ENCODE peak calls at places on chromosomes 6 and 20, in ten cellular contexts. T, U, F, N, B, M, X, L, S and H are unnamed samples.

GRCh38 chr6:19822134-19822533 is 15.0 kb upstream of the ID4 start:
- DNase-seq in L (no peak), S (no peak), N (no peak), U (no peak), M (no peak), B (no peak), X (no peak), F (no peak), T (no peak), H (no peak)

GRCh38 chr20:63580796-63581461 is 6.9 kb upstream of the HELZ2 start:
- DNase-seq in N (no peak), U (peak), S (no peak), M (no peak), X (peak), F (peak), B (no peak), L (no peak), T (no peak), H (no peak)

GRCh38 chr6:142744836-142745235 is 200.1 kb downstream of the HIVEP2 start:
- DNase-seq in U (peak), N (no peak), S (no peak), X (peak), F (no peak), T (no peak), L (no peak), M (no peak), B (no peak), H (peak)

GRCh38 chr20:3677733-3678132 is 4.1 kb downstream of the ADAM33 start:
- DNase-seq in X (no peak), N (no peak), L (no peak), B (no peak), F (no peak), T (no peak), S (no peak), U (peak), M (no peak), H (peak)

GRCh38 chr20:25059487-25059820 is 1.5 kb upstream of the ACSS1 start:
- DNase-seq in M (peak), T (no peak), U (no peak), B (no peak), S (no peak), N (no peak), L (no peak), X (no peak), F (no peak), H (no peak)

GRCh38 chr6:79672631-79673065 is 41.5 kb downstream of the SH3BGRL2 start:
- DNase-seq in M (no peak), B (no peak), U (peak), X (no peak), T (no peak), L (no peak), S (no peak), F (no peak), N (no peak), H (peak)

GRCh38 chr6:150238294-150238693 is 95.5 kb downstream of the PPP1R14C start:
- DNase-seq in F (no peak), T (peak), L (no peak), M (peak), N (no peak), S (no peak), B (no peak), X (no peak), U (no peak), H (peak)

GRCh38 chr20:4811257-4811656 is 89.5 kb downstream of the PRND start:
- DNase-seq in L (no peak), M (no peak), T (no peak), F (no peak), N (no peak), S (no peak), U (no peak), B (no peak), X (no peak), H (no peak)

GRCh38 chr6:3455121-3455489 is 1.7 kb downstream of the SLC22A23 start:
- DNase-seq in U (no peak), F (no peak), T (no peak), S (peak), M (peak), B (no peak), X (no peak), N (no peak), L (no peak), H (no peak)

GRCh38 chr6:17957488-17957887 is 29.9 kb downstream of the KIF13A start:
- DNase-seq in F (no peak), T (no peak), U (no peak), L (no peak), S (no peak), B (no peak), M (no peak), N (no peak), X (no peak), H (no peak)

GRCh38 chr20:17612287-17612974 is 42.6 kb downstream of the DSTN start:
- DNase-seq in S (no peak), L (peak), X (no peak), B (peak), U (peak), N (no peak), M (peak), T (no peak), F (no peak), H (peak)

GRCh38 chr6:159790149-159790946 is at the start of gene MRPL18:
- DNase-seq in X (peak), F (peak), M (peak), U (peak), S (peak), T (peak), N (peak), B (peak), L (peak), H (peak)

GRCh38 chr6:161254754-161255253 is 19.1 kb downstream of the AGPAT4 start:
- DNase-seq in L (no peak), N (no peak), T (no peak), S (no peak), X (no peak), B (no peak), U (peak), M (no peak), F (no peak), H (no peak)

GRCh38 chr6:138682722-138683521 is 90.6 kb upstream of the CCDC28A start:
- DNase-seq in T (no peak), M (no peak), F (no peak), U (peak), N (no peak), S (no peak), X (peak), B (peak), L (no peak), H (peak)

GRCh38 chr6:3282461-3283236 is 23.9 kb downstream of the PSMG4 start:
- DNase-seq in S (no peak), X (no peak), M (no peak), B (no peak), F (no peak), U (peak), T (no peak), L (peak), N (no peak), H (no peak)

GRCh38 chr20:34475979-34476736 is 40.1 kb upstream of the DYNLRB1 start:
- DNase-seq in T (peak), N (no peak), B (no peak), S (no peak), L (peak), M (peak), U (peak), F (no peak), X (no peak), H (peak)

GRCh38 chr6:137866200-137866913 is 702 bp upstream of the TNFAIP3 start:
- DNase-seq in T (no peak), F (no peak), L (peak), M (peak), N (peak), B (peak), X (no peak), U (no peak), S (no peak), H (no peak)

GRCh38 chr20:20520776-20521175 is 152.9 kb downstream of the INSM1 start:
- DNase-seq in T (no peak), B (peak), L (no peak), S (no peak), N (no peak), X (peak), U (peak), F (peak), M (no peak), H (peak)

GRCh38 chr6:48611332-48611731 is 500.3 kb upstream of the PTCHD4 start:
- DNase-seq in M (no peak), F (no peak), L (no peak), S (no peak), U (no peak), N (no peak), B (no peak), T (no peak), X (peak), H (peak)

GRCh38 chr20:53828673-53829085 is 235.0 kb upstream of the ZNF217 start:
- DNase-seq in U (peak), N (no peak), T (no peak), B (no peak), X (no peak), M (no peak), S (no peak), F (peak), L (peak), H (peak)

GRCh38 chr6:21402368-21402767 is 191.2 kb upstream of the SOX4 start:
- DNase-seq in T (no peak), M (no peak), S (no peak), X (no peak), N (no peak), L (peak), U (peak), F (no peak), B (peak), H (peak)

GRCh38 chr6:125829433-125829832 is 38.7 kb downstream of the NCOA7 start:
- DNase-seq in X (no peak), N (no peak), L (no peak), S (no peak), F (no peak), M (no peak), T (no peak), U (no peak), B (no peak), H (no peak)

GRCh38 chr20:25623225-25623735 is 534 bp downstream of the NANP start:
- DNase-seq in S (peak), X (no peak), T (peak), U (peak), F (no peak), M (peak), N (no peak), B (peak), L (peak), H (peak)

GRCh38 chr20:52975024-52975732 is 3.0 kb downstream of the TSHZ2 start:
- DNase-seq in M (no peak), F (no peak), N (no peak), U (no peak), L (no peak), S (peak), T (no peak), B (no peak), X (no peak), H (no peak)

GRCh38 chr6:361411-362132 is 30.0 kb upstream of the IRF4 start:
- DNase-seq in F (no peak), B (no peak), X (no peak), M (no peak), T (no peak), L (no peak), U (no peak), S (no peak), N (no peak), H (no peak)

GRCh38 chr6:119856136-119856535 is 506.6 kb upstream of the MAN1A1 start:
- DNase-seq in S (no peak), N (no peak), M (no peak), F (no peak), X (no peak), B (peak), U (peak), L (no peak), T (no peak), H (peak)

GRCh38 chr20:50298554-50299324 is 108.1 kb downstream of the CEBPB start:
- DNase-seq in X (no peak), S (no peak), L (no peak), F (no peak), B (no peak), N (no peak), U (peak), T (no peak), M (no peak), H (no peak)

GRCh38 chr20:64173116-64173515 is 8.9 kb downstream of the MYT1 start:
- DNase-seq in U (no peak), L (no peak), F (no peak), M (no peak), S (no peak), X (no peak), N (no peak), T (no peak), B (no peak), H (no peak)

GRCh38 chr20:1474817-1475603 is 8.4 kb upstream of the NSFL1C start:
- DNase-seq in X (peak), T (no peak), B (no peak), L (no peak), S (no peak), M (no peak), U (no peak), N (no peak), F (no peak), H (no peak)

GRCh38 chr20:37315293-37316110 is 26.0 kb downstream of the MANBAL start:
- DNase-seq in T (no peak), L (peak), M (no peak), S (no peak), X (peak), B (no peak), F (no peak), N (no peak), U (peak), H (peak)

GRCh38 chr20:57620999-57621398 is 773 bp upstream of the ZBP1 start:
- DNase-seq in B (no peak), N (no peak), U (no peak), M (no peak), L (no peak), S (no peak), F (no peak), X (no peak), T (no peak), H (no peak)

GRCh38 chr20:58839474-58839874 is 11.2 kb downstream of the GNAS-AS1 start:
- DNase-seq in T (no peak), F (no peak), N (no peak), B (peak), X (no peak), M (no peak), U (peak), S (no peak), L (no peak), H (peak)

GRCh38 chr20:62896526-62896925 is 29.8 kb downstream of the DIDO1 start:
- DNase-seq in S (no peak), N (no peak), M (no peak), T (no peak), B (no peak), L (no peak), F (no peak), X (no peak), U (no peak), H (no peak)

GRCh38 chr6:14824060-14824834 is 421.6 kb upstream of the JARID2 start:
- DNase-seq in S (no peak), M (no peak), T (no peak), F (no peak), L (no peak), X (no peak), N (no peak), U (no peak), B (no peak), H (no peak)

GRCh38 chr6:120407696-120408095 is 926.6 kb downstream of the TBC1D32 start:
- DNase-seq in B (no peak), T (no peak), L (no peak), U (no peak), S (no peak), X (no peak), N (no peak), F (no peak), M (no peak), H (no peak)

GRCh38 chr20:23596856-23597255 is 8.9 kb downstream of the CST9 start:
- DNase-seq in U (peak), S (no peak), F (no peak), B (no peak), N (no peak), M (no peak), L (no peak), T (no peak), X (no peak), H (peak)

GRCh38 chr6:115821798-115822197 is 238.9 kb downstream of the FRK start:
- DNase-seq in B (no peak), F (no peak), X (no peak), U (no peak), T (no peak), L (no peak), M (no peak), N (no peak), S (no peak), H (no peak)

GRCh38 chr6:97459986-97460385 is 177.0 kb upstream of the MMS22L start:
- DNase-seq in M (no peak), X (no peak), S (no peak), B (no peak), N (no peak), L (no peak), U (no peak), T (no peak), F (no peak), H (no peak)